ENCODE peak calls at places on chromosome 10, in ten cellular contexts. Y, I, J, V, B, F, G, Z, H and N are unnamed samples. For H3K4me1, the result is how much of the 10 kb centered on the place peaks cover.

GRCh38 chr10:68560201-68560915 is at the start of gene TET1:
- DNase-seq in G (peak), J (peak), F (peak), H (peak), Z (peak), B (peak), V (no peak), Y (peak), I (peak), N (peak)

GRCh38 chr10:132981173-132981555 is 38.8 kb upstream of the CFAP46 start:
- DNase-seq in B (no peak), J (no peak), Y (no peak), V (peak), G (no peak), I (no peak), H (no peak), Z (peak), F (peak), N (no peak)

GRCh38 chr10:93826355-93826754 is 67.4 kb upstream of the SLC35G1 start:
- DNase-seq in B (no peak), Z (no peak), V (no peak), F (no peak), I (no peak), J (no peak), Y (no peak), H (no peak), G (no peak), N (no peak)

GRCh38 chr10:119538632-119539358 is 3.7 kb downstream of the RGS10 start:
- DNase-seq in Y (no peak), V (no peak), F (no peak), G (no peak), I (no peak), Z (no peak), B (no peak), J (no peak), H (no peak), N (no peak)

GRCh38 chr10:124935946-124936345 is 6.0 kb upstream of the ZRANB1 start:
- DNase-seq in G (no peak), H (no peak), V (no peak), Y (no peak), J (no peak), B (no peak), Z (no peak), I (no peak), F (no peak), N (no peak)

GRCh38 chr10:60810437-60811182 is 32.3 kb downstream of the CDK1 start:
- DNase-seq in V (no peak), J (no peak), H (no peak), B (no peak), Z (no peak), G (peak), F (no peak), I (no peak), Y (no peak), N (no peak)

GRCh38 chr10:92124524-92125168 is 166.2 kb downstream of the CPEB3 start:
- DNase-seq in H (no peak), Y (no peak), B (no peak), G (peak), J (peak), Z (peak), F (no peak), I (peak), V (no peak), N (no peak)

GRCh38 chr10:19480296-19480695 is 335.9 kb upstream of the PLXDC2 start:
- DNase-seq in Y (no peak), F (no peak), V (no peak), Z (no peak), J (no peak), I (no peak), H (no peak), G (no peak), B (no peak), N (no peak)

GRCh38 chr10:88347022-88347421 is 236.1 kb downstream of the RNLS start:
- DNase-seq in Z (no peak), I (no peak), Y (no peak), B (no peak), V (no peak), H (no peak), J (no peak), G (no peak), F (no peak), N (no peak)

GRCh38 chr10:70602665-70603438 is at the start of gene PRF1:
- DNase-seq in B (no peak), H (no peak), G (peak), J (peak), Y (no peak), Z (peak), V (peak), I (peak), F (no peak), N (no peak)

GRCh38 chr10:17088118-17088806 is 41.3 kb downstream of the CUBN start:
- DNase-seq in B (no peak), V (no peak), G (no peak), F (no peak), Y (no peak), H (no peak), Z (no peak), J (no peak), I (no peak), N (peak)

GRCh38 chr10:77637474-77637985 is at the start of gene KCNMA1:
- DNase-seq in B (no peak), H (no peak), F (peak), Z (no peak), J (peak), V (peak), I (peak), Y (no peak), G (no peak), N (peak)

GRCh38 chr10:69807696-69808095 is 6.0 kb downstream of the COL13A1 start:
- DNase-seq in Y (no peak), G (no peak), I (no peak), F (no peak), J (no peak), V (peak), Z (no peak), H (no peak), B (peak), N (peak)

GRCh38 chr10:77872947-77873557 is 53.5 kb downstream of the DLG5 start:
- DNase-seq in J (no peak), Z (no peak), B (no peak), F (no peak), I (no peak), Y (no peak), V (peak), G (no peak), H (no peak), N (no peak)

GRCh38 chr10:133509700-133510099 is 17.5 kb upstream of the CYP2E1 start:
- DNase-seq in B (no peak), H (no peak), G (no peak), V (no peak), Z (no peak), J (no peak), Y (no peak), I (no peak), F (no peak), N (no peak)

GRCh38 chr10:125411724-125412123 is 251.4 kb upstream of the CTBP2 start:
- DNase-seq in B (peak), J (no peak), Y (no peak), F (no peak), V (no peak), I (no peak), G (no peak), H (no peak), Z (no peak), N (no peak)

GRCh38 chr10:51667992-51668689 is 31.3 kb downstream of the CSTF2T start:
- DNase-seq in H (no peak), B (no peak), V (no peak), J (no peak), Z (no peak), I (no peak), G (no peak), Y (no peak), F (no peak), N (no peak)

GRCh38 chr10:72133517-72133916 is 45.2 kb upstream of the SPOCK2 start:
- DNase-seq in Z (no peak), Y (no peak), I (no peak), B (no peak), H (no peak), V (no peak), G (no peak), F (no peak), J (no peak), N (no peak)

GRCh38 chr10:34031410-34031809 is 696.9 kb upstream of the NRP1 start:
- DNase-seq in F (no peak), B (no peak), J (peak), V (no peak), I (peak), H (peak), Z (no peak), G (no peak), Y (peak), N (no peak)

GRCh38 chr10:76113952-76114351 is 682.5 kb downstream of the LRMDA start:
- DNase-seq in V (no peak), B (no peak), Z (no peak), J (no peak), H (no peak), G (no peak), F (no peak), I (no peak), Y (no peak), N (no peak)

GRCh38 chr10:91036807-91037405 is 116.0 kb upstream of the ANKRD1 start:
- DNase-seq in Y (no peak), B (no peak), Z (no peak), J (no peak), F (no peak), I (no peak), G (no peak), H (no peak), V (no peak), N (no peak)

GRCh38 chr10:56466005-56466404 is 104.9 kb upstream of the ZWINT start:
- DNase-seq in H (no peak), Z (peak), Y (no peak), J (no peak), V (peak), I (no peak), B (no peak), G (no peak), F (no peak), N (no peak)

GRCh38 chr10:99329238-99329890 is at the start of gene CNNM1:
- DNase-seq in V (peak), Z (peak), I (peak), G (no peak), H (no peak), B (no peak), J (no peak), Y (no peak), F (peak), N (peak)

GRCh38 chr10:70760271-70760787 is 24.8 kb downstream of the TBATA start:
- DNase-seq in J (no peak), G (no peak), I (no peak), Y (no peak), Z (no peak), V (peak), B (no peak), H (peak), F (peak), N (no peak)

GRCh38 chr10:117271427-117271826 is 30.5 kb downstream of the SLC18A2 start:
- DNase-seq in V (no peak), F (no peak), B (peak), Y (no peak), H (no peak), Z (no peak), I (no peak), J (no peak), G (no peak), N (no peak)

GRCh38 chr10:101217450-101218281 is 11.6 kb downstream of the LBX1 start:
- DNase-seq in I (peak), F (no peak), V (no peak), Y (no peak), H (no peak), B (no peak), Z (no peak), G (no peak), J (peak), N (peak)

GRCh38 chr10:119339099-119339498 is 131.7 kb downstream of the GRK5 start:
- DNase-seq in B (no peak), V (no peak), G (no peak), H (no peak), Y (no peak), J (no peak), I (no peak), Z (no peak), F (no peak), N (no peak)

GRCh38 chr10:102152545-102152890 is 329 bp downstream of the NOLC1 start:
- DNase-seq in I (peak), J (peak), G (no peak), Y (no peak), B (no peak), Z (no peak), F (no peak), V (no peak), H (no peak), N (no peak)

GRCh38 chr10:71323407-71323806 is 4.3 kb downstream of the SLC29A3 start:
- DNase-seq in B (peak), Z (no peak), J (no peak), V (no peak), H (no peak), F (no peak), G (no peak), I (no peak), Y (no peak), N (peak)

GRCh38 chr10:19021162-19021561 is 27.4 kb upstream of the MALRD1 start:
- DNase-seq in V (no peak), Y (no peak), H (no peak), Z (no peak), B (no peak), J (no peak), I (no peak), G (no peak), F (no peak), N (no peak)

GRCh38 chr10:69214666-69215131 is 5.4 kb upstream of the HKDC1 start:
- DNase-seq in F (no peak), J (no peak), I (no peak), V (no peak), B (no peak), Y (no peak), G (no peak), Z (no peak), H (no peak), N (no peak)

GRCh38 chr10:11647676-11648075 is 36.2 kb upstream of the USP6NL start:
- DNase-seq in I (no peak), G (no peak), Z (no peak), F (no peak), B (no peak), H (no peak), Y (no peak), V (no peak), J (no peak), N (no peak)

GRCh38 chr10:44733743-44734488 is 177.2 kb upstream of the TMEM72 start:
- DNase-seq in H (no peak), Y (no peak), Z (no peak), B (no peak), G (no peak), J (no peak), F (no peak), I (peak), V (no peak), N (no peak)

GRCh38 chr10:44725404-44725803 is 185.7 kb upstream of the TMEM72 start:
- DNase-seq in Y (no peak), H (no peak), G (no peak), I (no peak), B (no peak), J (no peak), V (no peak), Z (no peak), F (no peak), N (no peak)

GRCh38 chr10:44731271-44731670 is 179.9 kb upstream of the TMEM72 start:
- DNase-seq in B (no peak), F (no peak), V (no peak), J (no peak), H (no peak), I (peak), G (no peak), Z (no peak), Y (no peak), N (no peak)
- TF ChIP-seq POLR2A in B (no peak), F (no peak), V (no peak), J (no peak), H (no peak), I (no peak), G (no peak), Z (no peak), Y (no peak), N (no peak)

GRCh38 chr10:4450981-4451501 is 375.0 kb upstream of the AKR1E2 start:
- DNase-seq in I (no peak), Y (no peak), Z (no peak), V (no peak), H (no peak), G (no peak), F (no peak), B (no peak), J (no peak), N (no peak)

GRCh38 chr10:4443419-4443818 is 382.6 kb upstream of the AKR1E2 start:
- DNase-seq in Y (no peak), J (no peak), B (no peak), V (no peak), F (no peak), H (no peak), Z (no peak), I (no peak), G (no peak), N (no peak)

GRCh38 chr10:4451512-4451911 is 374.5 kb upstream of the AKR1E2 start:
- DNase-seq in Z (no peak), F (no peak), G (no peak), I (no peak), V (no peak), B (no peak), H (no peak), J (no peak), Y (no peak), N (no peak)

GRCh38 chr10:4450169-4450568 is 375.8 kb upstream of the AKR1E2 start:
- DNase-seq in Z (no peak), G (no peak), I (no peak), B (no peak), V (no peak), H (no peak), Y (no peak), F (no peak), J (no peak), N (no peak)

DNA sequence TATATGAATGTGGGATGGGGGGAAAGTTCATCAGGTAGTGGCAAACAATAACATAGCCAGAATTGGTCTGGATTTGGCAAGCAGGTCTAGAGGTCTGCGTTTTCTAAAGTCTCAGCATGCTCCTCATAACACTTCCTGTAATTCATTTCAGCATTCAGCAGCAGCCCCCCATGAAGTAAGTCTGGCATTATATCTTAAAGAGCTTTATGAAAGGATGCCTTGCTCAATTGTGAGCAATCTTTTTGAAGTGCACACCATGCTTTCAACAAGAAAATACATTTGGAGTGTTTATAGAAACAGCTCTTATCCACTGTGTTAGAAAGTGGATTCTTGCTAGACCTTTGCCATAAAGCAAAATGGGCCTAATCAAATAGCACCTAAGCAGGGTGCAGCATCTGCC is 378.0 kb upstream of the AKR1E2 start:
- DNase-seq in B (no peak), G (no peak), I (no peak), J (no peak), Y (no peak), H (no peak), V (no peak), Z (no peak), F (no peak), N (no peak)
- TF ChIP-seq CTCF in B (no peak), G (no peak), I (no peak), J (no peak), Y (no peak), H (no peak), V (no peak), Z (no peak), F (no peak), N (no peak)

GRCh38 chr10:113129117-113129516 is 179.1 kb downstream of the TCF7L2 start:
- DNase-seq in V (no peak), F (no peak), Y (no peak), H (no peak), Z (no peak), B (no peak), J (no peak), I (no peak), G (no peak), N (no peak)

GRCh38 chr10:113128450-113129105 is 178.5 kb downstream of the TCF7L2 start:
- DNase-seq in F (no peak), Z (no peak), H (no peak), Y (no peak), I (no peak), V (no peak), J (no peak), G (no peak), B (no peak), N (no peak)

GRCh38 chr10:113122947-113123346 is 172.9 kb downstream of the TCF7L2 start:
- DNase-seq in V (no peak), G (no peak), H (no peak), I (no peak), F (no peak), Z (no peak), J (no peak), Y (no peak), B (no peak), N (no peak)

GRCh38 chr10:113127285-113128283 is 177.5 kb downstream of the TCF7L2 start:
- DNase-seq in V (no peak), I (no peak), J (no peak), F (no peak), Y (no peak), G (no peak), Z (no peak), H (no peak), B (no peak), N (no peak)

DNA sequence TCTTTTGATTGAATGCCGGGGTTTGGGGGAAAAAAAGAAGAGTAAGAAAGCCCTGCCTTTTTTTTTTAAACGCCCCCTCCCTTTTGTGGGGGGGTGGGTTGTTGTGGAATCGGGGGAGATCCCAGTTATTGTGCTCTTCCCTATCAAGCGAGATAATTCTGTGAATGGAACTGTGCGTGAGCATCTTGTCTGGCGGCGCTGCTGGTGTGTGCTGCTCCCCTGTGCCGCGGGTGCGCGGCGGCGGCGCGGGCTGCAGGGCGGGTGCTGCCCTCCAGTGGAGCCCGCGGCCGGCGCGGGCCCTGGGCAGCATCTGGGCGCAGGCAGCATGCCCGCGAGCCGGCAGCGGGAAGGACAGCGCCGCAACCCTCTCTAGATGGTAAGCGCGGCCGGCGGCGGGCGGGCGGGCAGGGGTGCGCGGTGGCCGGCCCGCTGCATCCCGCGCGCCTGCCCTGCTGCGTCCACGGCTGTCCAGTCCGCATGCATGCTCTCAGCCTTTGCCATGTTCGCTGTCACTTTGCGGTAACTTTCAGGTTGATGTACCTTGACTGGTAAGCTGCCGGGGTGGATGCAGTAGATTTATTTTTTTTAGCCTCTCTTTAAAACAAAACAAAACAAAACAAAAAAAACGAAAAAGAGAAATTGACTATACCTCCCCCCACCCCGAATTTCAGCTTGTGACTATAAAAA is 176.6 kb downstream of the TCF7L2 start:
- DNase-seq in J (peak), V (peak), Y (peak), B (no peak), I (peak), Z (peak), F (peak), H (no peak), G (peak), N (peak)
- H3K4me1 ChIP-seq in J (under half), V (under half), Y (under half), B (under half), I (under half), Z (under half), F (under half), H (under half), G (under half), N (half or more)

GRCh38 chr10:32007026-32007425 is 49.2 kb downstream of the KIF5B start:
- DNase-seq in F (no peak), B (no peak), G (no peak), Y (no peak), Z (no peak), V (no peak), J (no peak), H (no peak), I (no peak), N (no peak)

GRCh38 chr10:32000937-32001336 is 55.3 kb downstream of the KIF5B start:
- DNase-seq in F (no peak), G (no peak), Z (no peak), V (no peak), B (no peak), H (no peak), I (no peak), Y (no peak), J (no peak), N (no peak)

GRCh38 chr10:31999836-32000235 is 56.4 kb downstream of the KIF5B start:
- DNase-seq in Z (no peak), J (no peak), V (no peak), F (no peak), Y (no peak), H (no peak), I (no peak), B (no peak), G (no peak), N (no peak)

GRCh38 chr10:32005050-32005449 is 51.2 kb downstream of the KIF5B start:
- DNase-seq in J (peak), Z (no peak), G (peak), Y (peak), F (no peak), I (peak), B (peak), V (no peak), H (no peak), N (peak)

DNA sequence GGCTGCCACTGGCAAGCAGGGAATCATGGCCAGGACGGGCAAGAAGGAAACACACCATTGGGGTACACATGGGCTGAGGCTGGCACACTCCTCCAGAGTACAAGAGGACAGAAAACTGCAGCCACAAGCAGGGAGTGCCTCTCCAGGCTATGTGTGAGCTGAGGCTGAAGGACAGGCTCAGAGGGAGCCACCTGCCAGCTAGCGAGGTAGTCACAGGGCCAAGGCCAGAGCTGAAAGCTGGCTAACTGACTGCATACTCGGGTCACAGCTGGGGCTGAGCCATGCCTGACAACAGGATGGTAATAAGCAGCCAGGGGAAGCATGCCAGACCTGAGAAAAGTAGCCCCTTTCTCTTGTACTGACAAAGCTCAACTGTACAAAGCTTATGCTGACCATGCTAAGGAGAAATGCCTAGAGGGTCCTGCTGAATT is 52.0 kb downstream of the KIF5B start:
- DNase-seq in H (no peak), Z (peak), I (peak), Y (no peak), V (peak), J (peak), F (peak), G (peak), B (no peak), N (no peak)
- TF ChIP-seq POLR2A in H (no peak), Z (no peak), I (no peak), Y (no peak), V (no peak), J (no peak), F (no peak), G (no peak), B (no peak), N (no peak)